ENCODE peak calls at places on chromosomes 4 and X, in five cellular contexts. I, F, U, A and T are unnamed samples.

GRCh38 chr4:74660866-74661265 is 133.5 kb downstream of the BTC start:
- DNase-seq in I (no peak), A (no peak), U (no peak), F (no peak), T (no peak)

GRCh38 chrX:24169211-24169610 is 19.7 kb downstream of the ZFX start:
- DNase-seq in A (no peak), U (no peak), I (no peak), F (no peak), T (no peak)

GRCh38 chrX:39477438-39478120 is 620.2 kb downstream of the BCOR start:
- DNase-seq in I (no peak), F (peak), A (no peak), U (peak), T (no peak)

GRCh38 chr4:89021062-89021461 is 35.9 kb downstream of the FAM13A start:
- DNase-seq in U (peak), I (no peak), A (no peak), F (no peak), T (no peak)

GRCh38 chr4:123412700-123413512 is 16.3 kb downstream of the SPRY1 start:
- DNase-seq in F (no peak), U (no peak), A (no peak), I (no peak), T (no peak)

GRCh38 chr4:124915073-124915472 is 202.5 kb upstream of the ANKRD50 start:
- DNase-seq in F (no peak), I (no peak), U (no peak), A (no peak), T (no peak)

GRCh38 chr4:88467392-88467791 is 10.5 kb downstream of the HERC5 start:
- DNase-seq in A (no peak), U (no peak), F (no peak), I (no peak), T (no peak)

GRCh38 chr4:172850838-172851237 is 317.8 kb upstream of the GALNT7 start:
- DNase-seq in I (peak), A (no peak), F (peak), U (no peak), T (peak)

GRCh38 chr4:182192511-182193181 is 50.6 kb upstream of the TENM3 start:
- DNase-seq in I (no peak), F (peak), A (no peak), U (no peak), T (peak)

GRCh38 chr4:153022233-153022632 is 86.1 kb downstream of the FHDC1 start:
- DNase-seq in I (no peak), U (no peak), F (no peak), A (no peak), T (no peak)

GRCh38 chr4:39357002-39357401 is 9.2 kb downstream of the RFC1 start:
- DNase-seq in A (no peak), U (no peak), I (no peak), F (no peak), T (no peak)

GRCh38 chrX:38110231-38110630 is 103.9 kb downstream of the SYTL5 start:
- DNase-seq in U (no peak), F (peak), A (no peak), I (no peak), T (peak)

GRCh38 chr4:158253350-158253980 is 43.2 kb downstream of the TMEM144 start:
- DNase-seq in U (peak), A (peak), F (peak), I (peak), T (peak)

GRCh38 chrX:110418857-110419249 is 60.2 kb downstream of the RTL9 start:
- DNase-seq in F (peak), U (no peak), I (peak), A (no peak), T (peak)

GRCh38 chr4:8537041-8537461 is 43.1 kb upstream of the GPR78 start:
- DNase-seq in A (peak), U (peak), I (peak), F (peak), T (peak)

GRCh38 chr4:37584087-37584486 is 102.1 kb downstream of the RELL1 start:
- DNase-seq in F (no peak), U (no peak), A (no peak), I (no peak), T (no peak)

GRCh38 chr4:127509155-127509554 is 123.6 kb upstream of the INTU start:
- DNase-seq in I (no peak), A (no peak), U (no peak), F (peak), T (peak)

GRCh38 chrX:2500681-2501151 is at the start of the genes DHRSX and ZBED1:
- DNase-seq in A (no peak), U (peak), F (peak), I (peak), T (no peak)

GRCh38 chr4:182560358-182560757 is 317.2 kb downstream of the TENM3 start:
- DNase-seq in I (peak), U (no peak), F (no peak), A (no peak), T (peak)

GRCh38 chr4:93730760-93731159 is 97.8 kb upstream of the ATOH1 start:
- DNase-seq in F (no peak), A (no peak), I (no peak), U (no peak), T (no peak)

GRCh38 chrX:47241201-47242011 is 8.6 kb downstream of the USP11 start:
- DNase-seq in F (no peak), A (no peak), U (no peak), I (no peak), T (no peak)

GRCh38 chr4:99714179-99714578 is 56.6 kb upstream of the C4orf54 start:
- DNase-seq in A (no peak), I (no peak), F (no peak), U (no peak), T (no peak)

GRCh38 chrX:63751481-63751880 is 33.5 kb downstream of the ARHGEF9 start:
- DNase-seq in I (no peak), A (no peak), F (no peak), U (no peak), T (no peak)

GRCh38 chr4:27915822-27916221 is 1055.2 kb downstream of the STIM2 start:
- DNase-seq in A (no peak), U (no peak), F (no peak), I (no peak), T (no peak)

GRCh38 chrX:2828404-2829065 is at the start of gene GYG2:
- DNase-seq in F (peak), U (peak), A (no peak), I (peak), T (peak)

GRCh38 chrX:120453985-120454384 is 15.1 kb downstream of the LAMP2 start:
- DNase-seq in U (peak), F (peak), I (no peak), A (no peak), T (peak)

GRCh38 chrX:155819525-155819924 is 61.6 kb upstream of the VAMP7 start:
- DNase-seq in I (no peak), U (no peak), A (no peak), F (no peak), T (no peak)

GRCh38 chrX:91066104-91066503 is 368.5 kb upstream of the PABPC5 start:
- DNase-seq in A (no peak), U (no peak), F (no peak), I (no peak), T (no peak)

GRCh38 chr4:22999419-22999818 is 306.7 kb downstream of the GBA3 start:
- DNase-seq in A (no peak), U (peak), F (no peak), I (peak), T (no peak)

GRCh38 chrX:13250831-13251612 is 68.8 kb downstream of the ATXN3L start:
- DNase-seq in U (no peak), I (no peak), F (peak), A (peak), T (peak)

GRCh38 chr4:27764526-27764837 is 903.8 kb downstream of the STIM2 start:
- DNase-seq in F (no peak), U (no peak), A (no peak), I (no peak), T (peak)

GRCh38 chrX:109362101-109362500 is 119.8 kb downstream of the GUCY2F start:
- DNase-seq in A (no peak), I (no peak), U (no peak), F (no peak), T (no peak)

GRCh38 chr4:55395529-55396304 is at the start of gene TMEM165:
- DNase-seq in I (peak), U (peak), F (peak), A (peak), T (peak)

GRCh38 chr4:14289708-14290107 is 662.2 kb upstream of the BOD1L1 start:
- DNase-seq in F (peak), U (no peak), A (no peak), I (no peak), T (peak)

GRCh38 chr4:123836919-123837605 is 440.5 kb downstream of the SPRY1 start:
- DNase-seq in A (no peak), U (no peak), I (no peak), F (no peak), T (peak)

DNA sequence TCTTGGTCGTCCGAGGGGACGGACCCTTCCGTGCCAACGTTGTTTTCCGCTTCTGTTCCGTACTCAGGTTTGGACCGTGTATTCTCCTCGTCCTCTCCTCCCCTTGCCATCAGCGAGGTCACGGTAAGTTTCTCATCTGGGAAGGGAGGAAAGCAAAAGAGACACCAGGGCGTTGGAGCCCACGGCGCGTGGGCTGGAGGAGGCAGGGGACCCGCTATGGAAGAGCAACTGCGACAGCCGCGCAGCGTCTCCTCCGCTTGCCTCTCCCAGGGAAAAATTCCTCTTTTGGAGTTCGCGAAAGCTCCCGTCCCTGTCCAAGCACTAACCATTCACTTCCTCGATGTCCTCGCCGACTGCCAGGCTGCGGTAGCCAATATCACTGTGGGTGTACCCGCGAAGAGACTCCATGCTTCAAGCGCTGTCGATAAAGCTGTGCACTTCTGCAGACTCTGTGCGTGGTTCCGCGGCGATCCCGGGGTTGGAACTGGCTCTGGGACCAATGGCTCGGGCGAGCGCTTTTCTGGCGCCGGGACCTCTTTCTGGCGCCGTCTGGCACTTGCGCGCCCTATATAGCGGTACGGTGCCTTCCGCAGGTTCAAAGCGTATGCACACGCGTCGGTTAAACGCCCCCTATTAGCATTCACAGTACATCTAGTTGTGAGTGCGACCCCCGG is at the start of gene ESX1:
- DNase-seq in A (no peak), F (no peak), I (peak), U (no peak), T (peak)
- H3K4me3 ChIP-seq in A (no peak), F (no peak), I (peak), U (no peak), T (peak)

GRCh38 chrX:69031181-69031580 is 134.1 kb downstream of the PJA1 start:
- DNase-seq in F (no peak), U (no peak), I (no peak), A (no peak), T (no peak)
- TF ChIP-seq CTCF in F (peak), U (no peak), I (no peak), A (no peak), T (peak)

GRCh38 chr4:101326586-101326985 is 20.7 kb downstream of the PPP3CA start:
- DNase-seq in I (no peak), F (no peak), A (no peak), U (no peak), T (no peak)

GRCh38 chr4:101322743-101323142 is 24.6 kb downstream of the PPP3CA start:
- DNase-seq in U (no peak), F (no peak), A (no peak), I (no peak), T (no peak)

GRCh38 chr4:101315786-101316185 is 31.5 kb downstream of the PPP3CA start:
- DNase-seq in U (no peak), F (no peak), I (no peak), A (no peak), T (no peak)

DNA sequence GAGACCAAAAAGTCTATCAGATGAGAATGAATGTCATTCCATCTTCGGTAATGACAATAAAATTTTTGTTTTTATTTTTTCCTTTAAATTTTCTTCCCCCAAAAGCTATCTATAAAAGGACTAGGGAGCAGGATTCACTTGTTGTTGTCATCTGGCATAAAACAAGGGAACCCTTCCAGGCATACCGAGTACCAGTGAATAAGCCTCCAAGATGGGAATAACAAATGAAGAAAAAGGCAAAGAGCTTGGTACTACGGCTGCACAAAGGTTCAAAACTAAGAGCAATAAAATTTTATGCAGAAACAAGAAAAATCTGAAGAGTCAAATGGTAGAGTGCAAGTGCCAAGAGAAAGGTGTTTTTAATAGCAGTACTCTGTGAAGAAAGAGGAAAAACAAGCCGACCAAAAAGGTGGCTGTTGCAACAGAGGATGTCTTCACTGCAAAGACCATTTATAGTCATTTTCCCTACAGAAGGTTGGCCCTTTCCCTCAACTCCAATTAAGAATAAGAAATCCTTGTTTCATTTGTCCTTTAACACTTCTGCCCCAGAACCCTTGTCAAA is 25.8 kb downstream of the PPP3CA start:
- DNase-seq in F (peak), I (no peak), U (no peak), A (no peak), T (no peak)
- H3K4me3 ChIP-seq in F (no peak), I (no peak), U (no peak), A (no peak), T (no peak)

GRCh38 chrX:48606091-48606490 is 8.8 kb downstream of the WDR13 start:
- DNase-seq in U (no peak), F (no peak), I (no peak), A (no peak), T (no peak)
- TF ChIP-seq CTCF in U (peak), F (no peak), I (peak), A (no peak), T (peak)